ENCODE peak calls at places on chromosomes 12 and 14, in nine cellular contexts. One of them, this sample, is unnamed.
A peak's percentile ranks its signal among the peaks of the same experiment; 100 is the strongest.

GRCh38 chr12:117076410-117077372 is 22.5 kb downstream of the TESC start:
- DNase-seq in tibial artery: no peak
- DNase-seq in neural progenitor cell: no peak
- DNase-seq in ascending aorta: no peak
- DNase-seq in cardiac muscle cell: no peak
- DNase-seq in CD4-positive, alpha-beta T cell: no peak
- DNase-seq in uterus: no peak
- DNase-seq in tibial nerve: no peak
- DNase-seq in bronchial epithelial cell: peak; percentile 31
- DNase-seq in this sample: no peak

GRCh38 chr12:58177366-58177765 is 236.0 kb downstream of the ATP23 start:
- DNase-seq in CD4-positive, alpha-beta T cell: no peak
- DNase-seq in ascending aorta: no peak
- DNase-seq in tibial artery: no peak
- DNase-seq in uterus: no peak
- DNase-seq in tibial nerve: no peak
- DNase-seq in cardiac muscle cell: no peak
- DNase-seq in neural progenitor cell: no peak
- DNase-seq in bronchial epithelial cell: no peak
- DNase-seq in this sample: no peak

GRCh38 chr14:23316300-23316699 is 5.0 kb upstream of the PABPN1 start:
- DNase-seq in uterus: no peak
- DNase-seq in tibial nerve: no peak
- DNase-seq in bronchial epithelial cell: no peak
- DNase-seq in cardiac muscle cell: no peak
- DNase-seq in ascending aorta: no peak
- DNase-seq in tibial artery: no peak
- DNase-seq in neural progenitor cell: no peak
- DNase-seq in CD4-positive, alpha-beta T cell: no peak
- DNase-seq in this sample: no peak

GRCh38 chr12:96986883-96987523 is 79.9 kb downstream of the NEDD1 start:
- DNase-seq in ascending aorta: no peak
- DNase-seq in uterus: no peak
- DNase-seq in bronchial epithelial cell: peak; percentile 24
- DNase-seq in tibial artery: no peak
- DNase-seq in CD4-positive, alpha-beta T cell: no peak
- DNase-seq in neural progenitor cell: peak; percentile 74
- DNase-seq in cardiac muscle cell: peak; percentile 46
- DNase-seq in tibial nerve: no peak
- DNase-seq in this sample: no peak

GRCh38 chr14:89721991-89722390 is 232.5 kb downstream of the EFCAB11 start:
- DNase-seq in ascending aorta: no peak
- DNase-seq in uterus: no peak
- DNase-seq in tibial nerve: no peak
- DNase-seq in cardiac muscle cell: peak; percentile 3
- DNase-seq in tibial artery: no peak
- DNase-seq in CD4-positive, alpha-beta T cell: no peak
- DNase-seq in bronchial epithelial cell: peak; percentile 11
- DNase-seq in neural progenitor cell: no peak
- DNase-seq in this sample: no peak

GRCh38 chr12:51863921-51864700 is 15.6 kb upstream of the FIGNL2 start:
- DNase-seq in ascending aorta: no peak
- DNase-seq in tibial nerve: no peak
- DNase-seq in CD4-positive, alpha-beta T cell: no peak
- DNase-seq in bronchial epithelial cell: no peak
- DNase-seq in neural progenitor cell: peak; percentile 92
- DNase-seq in tibial artery: no peak
- DNase-seq in cardiac muscle cell: peak; percentile 53
- DNase-seq in uterus: no peak
- DNase-seq in this sample: no peak

GRCh38 chr14:64758025-64758521 is 53.8 kb downstream of the PLEKHG3 start:
- DNase-seq in ascending aorta: no peak
- DNase-seq in neural progenitor cell: no peak
- DNase-seq in CD4-positive, alpha-beta T cell: peak; percentile 23
- DNase-seq in uterus: peak; percentile 58
- DNase-seq in cardiac muscle cell: peak; percentile 28
- DNase-seq in tibial artery: no peak
- DNase-seq in bronchial epithelial cell: peak; percentile 91
- DNase-seq in tibial nerve: no peak
- DNase-seq in this sample: no peak

GRCh38 chr14:92135269-92135668 is 13.5 kb downstream of the CPSF2 start:
- DNase-seq in tibial artery: no peak
- DNase-seq in CD4-positive, alpha-beta T cell: no peak
- DNase-seq in bronchial epithelial cell: peak; percentile 44
- DNase-seq in ascending aorta: no peak
- DNase-seq in uterus: no peak
- DNase-seq in tibial nerve: no peak
- DNase-seq in cardiac muscle cell: peak; percentile 65
- DNase-seq in neural progenitor cell: peak; percentile 4
- DNase-seq in this sample: no peak

GRCh38 chr14:99522025-99522401 is 40.8 kb downstream of the CCNK start:
- DNase-seq in tibial artery: no peak
- DNase-seq in cardiac muscle cell: no peak
- DNase-seq in uterus: no peak
- DNase-seq in neural progenitor cell: no peak
- DNase-seq in ascending aorta: no peak
- DNase-seq in CD4-positive, alpha-beta T cell: no peak
- DNase-seq in tibial nerve: no peak
- DNase-seq in bronchial epithelial cell: no peak
- DNase-seq in this sample: no peak

GRCh38 chr14:99522934-99523660 is 41.9 kb downstream of the CCNK start:
- DNase-seq in tibial artery: no peak
- DNase-seq in neural progenitor cell: peak; percentile 89
- DNase-seq in bronchial epithelial cell: no peak
- DNase-seq in ascending aorta: no peak
- DNase-seq in CD4-positive, alpha-beta T cell: no peak
- DNase-seq in uterus: no peak
- DNase-seq in cardiac muscle cell: peak; percentile 14
- DNase-seq in tibial nerve: no peak
- DNase-seq in this sample: no peak

GRCh38 chr14:99523661-99524050 is 42.4 kb downstream of the CCNK start:
- DNase-seq in ascending aorta: no peak
- DNase-seq in uterus: no peak
- DNase-seq in cardiac muscle cell: no peak
- DNase-seq in bronchial epithelial cell: no peak
- DNase-seq in CD4-positive, alpha-beta T cell: no peak
- DNase-seq in tibial artery: no peak
- DNase-seq in tibial nerve: no peak
- DNase-seq in neural progenitor cell: no peak
- DNase-seq in this sample: no peak

GRCh38 chr14:99521176-99522024 is 40.2 kb downstream of the CCNK start:
- DNase-seq in neural progenitor cell: no peak
- DNase-seq in cardiac muscle cell: no peak
- DNase-seq in bronchial epithelial cell: no peak
- DNase-seq in tibial artery: no peak
- DNase-seq in uterus: no peak
- DNase-seq in CD4-positive, alpha-beta T cell: no peak
- DNase-seq in tibial nerve: no peak
- DNase-seq in ascending aorta: no peak
- DNase-seq in this sample: no peak

DNA sequence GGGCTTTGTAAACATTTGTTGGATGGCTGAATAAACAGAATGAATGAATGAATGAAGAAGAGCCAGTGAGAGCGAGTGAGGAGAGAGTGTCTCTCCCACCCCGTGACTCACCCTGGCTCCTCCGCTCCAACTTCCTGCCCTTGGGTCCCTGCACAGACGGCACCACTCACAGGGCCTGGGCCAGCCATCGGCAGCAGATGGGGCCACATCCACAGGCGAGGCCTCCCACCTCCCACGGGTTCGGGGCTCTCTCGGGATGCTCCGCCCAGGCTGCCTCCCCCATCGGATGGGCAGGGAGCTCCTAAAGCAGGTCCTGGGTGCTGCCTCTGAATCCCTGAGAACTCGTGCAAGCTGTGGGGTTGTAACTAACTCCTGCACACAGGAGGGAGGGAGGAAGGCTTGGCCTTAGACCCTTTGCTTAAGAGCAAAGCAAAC is 41.3 kb downstream of the CCNK start:
- DNase-seq in tibial nerve: no peak
- DNase-seq in ascending aorta: no peak
- DNase-seq in bronchial epithelial cell: peak; percentile 24
- DNase-seq in CD4-positive, alpha-beta T cell: no peak
- DNase-seq in neural progenitor cell: peak; percentile 56
- DNase-seq in tibial artery: no peak
- DNase-seq in cardiac muscle cell: peak; percentile 56
- DNase-seq in uterus: peak; percentile 63
- DNase-seq in this sample: no peak
- TF ChIP-seq CTCF in tibial nerve: no peak
- TF ChIP-seq CTCF in ascending aorta: no peak
- TF ChIP-seq CTCF in bronchial epithelial cell: no peak
- TF ChIP-seq CTCF in CD4-positive, alpha-beta T cell: no peak
- TF ChIP-seq CTCF in neural progenitor cell: no peak
- TF ChIP-seq CTCF in tibial artery: no peak
- TF ChIP-seq CTCF in cardiac muscle cell: no peak
- TF ChIP-seq CTCF in uterus: no peak
- TF ChIP-seq CTCF in this sample: no peak

DNA sequence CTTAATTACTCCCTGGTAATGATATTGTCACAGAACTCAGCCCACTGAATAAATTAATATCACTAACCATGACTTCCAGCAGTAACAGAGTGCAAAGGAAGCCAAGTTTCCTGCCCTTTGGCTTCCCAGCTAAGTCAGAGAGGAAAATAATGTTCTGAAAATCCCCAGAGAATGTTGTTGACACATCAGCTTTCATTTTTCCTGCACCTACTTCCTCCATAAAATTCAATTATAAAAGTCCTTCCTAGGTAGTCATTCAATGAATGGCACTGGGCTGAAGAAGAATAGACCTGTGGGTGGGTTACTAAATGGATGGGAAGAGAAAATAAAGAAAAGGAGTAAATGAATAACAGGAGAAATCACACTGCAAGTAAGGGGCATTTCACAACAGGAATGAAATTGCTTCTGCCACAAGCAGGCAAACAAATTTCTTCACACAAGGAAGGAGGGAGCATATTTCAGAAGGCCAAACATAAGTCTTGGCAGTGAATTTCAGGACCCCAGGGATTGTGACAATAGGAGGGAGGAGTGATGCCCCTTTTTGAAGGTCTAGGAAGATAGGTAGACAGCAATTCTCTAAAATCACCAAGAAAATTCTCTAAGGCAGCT is 73.2 kb upstream of the MDM1 start:
- DNase-seq in neural progenitor cell: no peak
- DNase-seq in CD4-positive, alpha-beta T cell: no peak
- DNase-seq in bronchial epithelial cell: no peak
- DNase-seq in ascending aorta: no peak
- DNase-seq in tibial artery: no peak
- DNase-seq in cardiac muscle cell: peak; percentile 68
- DNase-seq in uterus: no peak
- DNase-seq in tibial nerve: peak; percentile 27
- DNase-seq in this sample: no peak
- H3K27me3 ChIP-seq in neural progenitor cell: no peaks in the 10 kb centered on the region
- H3K27me3 ChIP-seq in CD4-positive, alpha-beta T cell: no peaks in the 10 kb centered on the region
- H3K27me3 ChIP-seq in bronchial epithelial cell: no peaks in the 10 kb centered on the region
- H3K27me3 ChIP-seq in ascending aorta: no peaks in the 10 kb centered on the region
- H3K27me3 ChIP-seq in tibial artery: no peaks in the 10 kb centered on the region
- H3K27me3 ChIP-seq in cardiac muscle cell: no peaks in the 10 kb centered on the region
- H3K27me3 ChIP-seq in uterus: no peaks in the 10 kb centered on the region
- H3K27me3 ChIP-seq in tibial nerve: no peaks in the 10 kb centered on the region
- H3K27me3 ChIP-seq in this sample: no peaks in the 10 kb centered on the region

DNA sequence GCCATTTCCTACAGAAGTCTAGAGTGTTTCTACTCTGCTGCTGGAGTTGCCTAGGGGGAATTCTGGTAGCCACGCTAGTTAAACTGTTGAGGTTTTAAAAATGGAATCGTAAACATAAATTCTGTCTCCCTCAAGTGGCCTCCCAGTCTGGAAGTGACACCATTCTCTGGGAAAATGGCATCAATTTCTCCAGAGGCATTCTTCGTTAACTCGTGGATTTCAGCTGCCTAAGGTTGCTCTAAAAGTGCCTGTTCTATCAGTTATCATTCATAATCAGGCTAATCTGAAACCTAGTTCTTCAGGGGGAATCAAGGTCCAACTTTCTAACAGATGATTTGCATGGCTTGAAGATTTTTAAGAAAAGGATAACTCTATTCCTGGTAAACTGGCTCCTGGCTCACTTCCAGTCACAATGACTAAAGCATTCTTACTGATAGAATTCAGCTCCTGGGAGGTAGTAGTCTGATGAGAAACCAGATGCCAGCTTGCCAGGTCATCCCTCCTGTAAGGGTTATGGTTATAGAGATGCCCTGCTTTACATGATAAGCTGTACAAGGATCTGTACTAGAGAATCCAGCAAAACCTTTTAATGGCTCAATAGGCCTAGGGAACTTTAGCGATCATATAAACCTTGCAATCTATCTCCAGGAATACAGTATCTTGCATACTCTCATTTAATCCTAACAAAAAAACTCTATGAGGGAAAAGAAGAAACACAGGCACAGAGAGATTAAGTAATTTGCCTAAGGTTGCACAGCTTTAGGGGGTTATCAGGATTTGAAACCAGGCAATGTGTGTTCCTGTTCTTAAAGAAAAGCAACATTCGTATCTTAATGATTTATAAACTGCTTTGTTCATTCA is 1.5 kb downstream of the L3HYPDH start:
- DNase-seq in bronchial epithelial cell: peak; percentile 94
- DNase-seq in uterus: peak; percentile 18
- DNase-seq in CD4-positive, alpha-beta T cell: no peak
- DNase-seq in tibial artery: peak; percentile 34
- DNase-seq in tibial nerve: peak; percentile 32
- DNase-seq in ascending aorta: no peak
- DNase-seq in neural progenitor cell: no peak
- DNase-seq in cardiac muscle cell: peak; percentile 86
- DNase-seq in this sample: no peak
- TF ChIP-seq CTCF in bronchial epithelial cell: no peak
- TF ChIP-seq CTCF in uterus: no peak
- TF ChIP-seq CTCF in CD4-positive, alpha-beta T cell: no peak
- TF ChIP-seq CTCF in tibial artery: no peak
- TF ChIP-seq CTCF in tibial nerve: no peak
- TF ChIP-seq CTCF in ascending aorta: no peak
- TF ChIP-seq CTCF in neural progenitor cell: no peak
- TF ChIP-seq CTCF in cardiac muscle cell: no peak
- TF ChIP-seq CTCF in this sample: no peak

GRCh38 chr12:54210400-54210790 is 21.6 kb upstream of the SMUG1 start:
- DNase-seq in tibial artery: no peak
- DNase-seq in cardiac muscle cell: no peak
- DNase-seq in ascending aorta: no peak
- DNase-seq in CD4-positive, alpha-beta T cell: no peak
- DNase-seq in tibial nerve: no peak
- DNase-seq in uterus: no peak
- DNase-seq in neural progenitor cell: no peak
- DNase-seq in bronchial epithelial cell: no peak
- DNase-seq in this sample: no peak

GRCh38 chr12:54211920-54212319 is 23.1 kb upstream of the SMUG1 start:
- DNase-seq in neural progenitor cell: no peak
- DNase-seq in uterus: no peak
- DNase-seq in tibial nerve: no peak
- DNase-seq in tibial artery: no peak
- DNase-seq in bronchial epithelial cell: no peak
- DNase-seq in CD4-positive, alpha-beta T cell: no peak
- DNase-seq in cardiac muscle cell: no peak
- DNase-seq in ascending aorta: no peak
- DNase-seq in this sample: no peak

GRCh38 chr12:54215990-54216579 is 27.3 kb upstream of the SMUG1 start:
- DNase-seq in bronchial epithelial cell: no peak
- DNase-seq in tibial artery: no peak
- DNase-seq in uterus: no peak
- DNase-seq in cardiac muscle cell: no peak
- DNase-seq in ascending aorta: no peak
- DNase-seq in tibial nerve: no peak
- DNase-seq in neural progenitor cell: no peak
- DNase-seq in CD4-positive, alpha-beta T cell: no peak
- DNase-seq in this sample: no peak

GRCh38 chr12:54214553-54215374 is 26.0 kb upstream of the SMUG1 start:
- DNase-seq in tibial nerve: peak; percentile 77
- DNase-seq in ascending aorta: no peak
- DNase-seq in tibial artery: peak; percentile 81
- DNase-seq in bronchial epithelial cell: peak; percentile 72
- DNase-seq in CD4-positive, alpha-beta T cell: peak; percentile 86
- DNase-seq in uterus: peak; percentile 88
- DNase-seq in cardiac muscle cell: peak; percentile 94
- DNase-seq in neural progenitor cell: peak; percentile 97
- DNase-seq in this sample: no peak

DNA sequence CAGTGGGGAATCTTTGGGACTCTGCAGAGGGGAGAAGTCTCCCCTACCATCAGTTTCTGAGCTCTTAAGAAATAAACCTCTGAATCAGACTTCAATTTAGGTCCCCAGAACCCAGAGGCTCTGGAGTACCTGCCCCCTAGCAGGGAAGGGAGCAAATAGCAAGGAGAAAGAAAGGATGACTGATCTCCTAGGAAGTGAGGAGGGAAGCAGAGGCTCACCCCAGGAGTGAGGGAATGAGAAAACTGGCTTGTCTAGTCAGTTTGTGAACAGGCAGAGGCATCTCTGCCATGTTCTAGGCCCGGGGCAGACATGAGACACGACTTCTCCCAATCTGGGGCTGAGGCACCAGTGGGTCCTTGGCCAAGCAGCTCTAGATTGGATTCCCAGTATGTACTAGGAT is 24.3 kb upstream of the SMUG1 start:
- DNase-seq in bronchial epithelial cell: no peak
- DNase-seq in ascending aorta: no peak
- DNase-seq in tibial nerve: no peak
- DNase-seq in tibial artery: no peak
- DNase-seq in neural progenitor cell: no peak
- DNase-seq in CD4-positive, alpha-beta T cell: no peak
- DNase-seq in uterus: no peak
- DNase-seq in cardiac muscle cell: no peak
- DNase-seq in this sample: no peak
- H3K27me3 ChIP-seq in bronchial epithelial cell: no peaks in the 10 kb centered on the region
- H3K27me3 ChIP-seq in ascending aorta: no peaks in the 10 kb centered on the region
- H3K27me3 ChIP-seq in tibial nerve: peaks cover 28% of the 10 kb centered on the region
- H3K27me3 ChIP-seq in tibial artery: peaks cover 27% of the 10 kb centered on the region
- H3K27me3 ChIP-seq in neural progenitor cell: peaks cover 99% of the 10 kb centered on the region
- H3K27me3 ChIP-seq in CD4-positive, alpha-beta T cell: no peaks in the 10 kb centered on the region
- H3K27me3 ChIP-seq in uterus: peaks cover 19% of the 10 kb centered on the region
- H3K27me3 ChIP-seq in cardiac muscle cell: peaks cover 24% of the 10 kb centered on the region
- H3K27me3 ChIP-seq in this sample: no peaks in the 10 kb centered on the region

This sample was measured in esophagus squamous epithelium.